ENCODE peak calls at places on chromosomes 16 and 17, in nine cellular contexts. D is HTR-8/SVneo; F is Jurkat, Clone E6-1; C is HFFc6; N is NCI-H1092 treated with DMSO at 0.1 percent for 48 hours; B is cardiac fibroblast; Q is right atrium auricular region; P is lung; S is T-helper 1 cell. L is an unnamed sample.

GRCh38 chr17:66397486-66397885 is 95.1 kb downstream of the PRKCA start:
- DNase-seq in D (no peak), F (peak; percentile 88), C (no peak), N (no peak), B (peak; percentile 69), Q (no peak), P (no peak), S (no peak), L (no peak)

GRCh38 chr16:28326881-28327610 is 34.7 kb downstream of the SBK1 start:
- DNase-seq in D (peak; percentile 69), F (peak; percentile 51), C (peak; percentile 34), N (peak; percentile 32), B (peak; percentile 52), Q (peak; percentile 65), P (peak; percentile 57), S (peak; percentile 45), L (peak; percentile 63)

GRCh38 chr17:39605492-39606433 is 2.0 kb downstream of the NEUROD2 start:
- DNase-seq in D (no peak), F (no peak), C (no peak), N (no peak), B (peak; percentile 36), Q (no peak), P (no peak), S (no peak), L (no peak)

GRCh38 chr17:50604470-50604869 is 30.2 kb upstream of the ABCC3 start:
- DNase-seq in D (no peak), F (no peak), C (no peak), N (peak; percentile 90), B (peak; percentile 20), Q (peak; percentile 70), P (no peak), S (no peak), L (peak; percentile 86)

GRCh38 chr17:8900626-8901585 is 33.4 kb upstream of the PIK3R6 start:
- DNase-seq in D (no peak), F (no peak), C (no peak), N (no peak), B (no peak), Q (no peak), P (no peak), S (no peak), L (no peak)

GRCh38 chr16:67458121-67458641 is 22.8 kb downstream of the ATP6V0D1 start:
- DNase-seq in D (no peak), F (no peak), C (no peak), N (no peak), B (no peak), Q (no peak), P (no peak), S (no peak), L (no peak)

GRCh38 chr17:64498308-64499203 is 1.7 kb upstream of the POLG2 start:
- DNase-seq in D (no peak), F (no peak), C (peak; percentile 46), N (no peak), B (no peak), Q (no peak), P (no peak), S (no peak), L (no peak)

GRCh38 chr16:87295259-87295658 is 21.9 kb downstream of the C16orf95 start:
- DNase-seq in D (no peak), F (peak; percentile 74), C (no peak), N (no peak), B (peak; percentile 18), Q (no peak), P (no peak), S (no peak), L (no peak)

GRCh38 chr17:18004901-18005305 is 32.2 kb downstream of the DRC3 start:
- DNase-seq in D (no peak), F (no peak), C (no peak), N (no peak), B (no peak), Q (no peak), P (no peak), S (no peak), L (no peak)

GRCh38 chr16:71645450-71645849 is 19.5 kb downstream of the MARVELD3 start:
- DNase-seq in D (peak; percentile 52), F (peak; percentile 32), C (peak; percentile 13), N (peak; percentile 14), B (peak; percentile 46), Q (no peak), P (no peak), S (no peak), L (no peak)

L was measured in sigmoid colon.